ENCODE peak calls at places on chromosomes 5 and 9, in ten cellular contexts. J is iPS-NIHi11, E is HS-27A, I is AG20443, Y is hypothalamus, B is EL, G is MCF 10A, H is GM04504, N is NCI-H146, Z is GM04503. W is an unnamed sample.

GRCh38 chr5:6705959-6706358 is 7.3 kb upstream of the TENT4A start:
- DNase-seq in Y (no peak), H (no peak), I (no peak), G (no peak), J (no peak), N (no peak), E (no peak), B (no peak), Z (no peak), W (no peak)

GRCh38 chr9:346114-346513 is 131.4 kb downstream of the DOCK8 start:
- DNase-seq in I (no peak), G (no peak), Y (no peak), E (no peak), H (no peak), N (no peak), B (no peak), Z (no peak), J (no peak), W (no peak)

GRCh38 chr5:95809414-95809960 is 13.0 kb downstream of the GLRX start:
- DNase-seq in J (no peak), I (peak), B (peak), H (no peak), E (no peak), N (no peak), Y (no peak), Z (no peak), G (no peak), W (no peak)

GRCh38 chr5:122723606-122724352 is 51.1 kb upstream of the SNX2 start:
- DNase-seq in G (peak), I (peak), Y (no peak), N (no peak), J (no peak), B (peak), E (no peak), H (peak), Z (peak), W (peak)

GRCh38 chr5:124957063-124957462 is 210.6 kb upstream of the ZNF608 start:
- DNase-seq in E (no peak), B (no peak), Y (no peak), I (no peak), N (no peak), Z (no peak), H (no peak), G (peak), J (no peak), W (no peak)

GRCh38 chr9:108565651-108566378 is 290.0 kb downstream of the ACTL7B start:
- DNase-seq in E (peak), B (peak), I (peak), N (peak), J (peak), G (peak), H (peak), Z (peak), Y (no peak), W (peak)

GRCh38 chr9:131886839-131887238 is 147.0 kb upstream of the RAPGEF1 start:
- DNase-seq in E (no peak), H (no peak), Y (no peak), G (no peak), I (no peak), J (no peak), B (no peak), N (no peak), Z (no peak), W (no peak)

GRCh38 chr5:162209005-162209605 is 141.5 kb downstream of the GABRG2 start:
- DNase-seq in B (no peak), I (no peak), Y (no peak), E (no peak), J (peak), N (peak), G (peak), Z (no peak), H (no peak), W (peak)

GRCh38 chr9:80066931-80067330 is 495.2 kb downstream of the TLE4 start:
- DNase-seq in Y (no peak), E (no peak), N (no peak), Z (no peak), H (no peak), I (no peak), J (no peak), G (no peak), B (no peak), W (no peak)

GRCh38 chr5:757931-758697 is 26.4 kb downstream of the ZDHHC11B start:
- DNase-seq in B (no peak), G (no peak), I (peak), J (peak), E (no peak), Y (peak), N (peak), Z (no peak), H (no peak), W (no peak)

GRCh38 chr5:92749943-92750342 is 831.1 kb downstream of the NR2F1-AS1 start:
- DNase-seq in Z (no peak), N (no peak), B (peak), H (no peak), I (no peak), G (peak), Y (no peak), E (no peak), J (peak), W (no peak)

GRCh38 chr5:112142769-112143270 is 276.3 kb downstream of the EPB41L4A start:
- DNase-seq in B (peak), N (no peak), G (peak), Y (no peak), Z (peak), I (peak), J (peak), E (no peak), H (peak), W (no peak)

GRCh38 chr5:158436271-158437065 is 577.5 kb upstream of the CLINT1 start:
- DNase-seq in J (no peak), G (no peak), E (no peak), H (no peak), Z (no peak), B (no peak), N (no peak), Y (no peak), I (no peak), W (no peak)

GRCh38 chr9:135480071-135480941 is 724 bp downstream of the PPP1R26 start:
- DNase-seq in Z (no peak), I (peak), B (peak), Y (no peak), H (no peak), G (peak), N (peak), J (peak), E (no peak), W (no peak)

GRCh38 chr5:73499187-73499586 is 945 bp downstream of the BTF3 start:
- DNase-seq in B (no peak), J (no peak), H (no peak), E (no peak), Z (no peak), Y (no peak), N (no peak), I (no peak), G (peak), W (no peak)

GRCh38 chr5:103973669-103974068 is 411.1 kb upstream of the NUDT12 start:
- DNase-seq in H (no peak), Y (no peak), J (peak), I (no peak), G (peak), N (no peak), B (no peak), Z (no peak), E (no peak), W (no peak)

GRCh38 chr5:36418172-36418979 is 116.7 kb upstream of the RANBP3L start:
- DNase-seq in J (no peak), G (peak), Z (no peak), H (no peak), E (no peak), B (no peak), N (no peak), Y (no peak), I (no peak), W (no peak)

GRCh38 chr9:13033959-13034695 is 245.4 kb downstream of the MPDZ start:
- DNase-seq in G (peak), Z (no peak), B (peak), J (peak), N (peak), Y (no peak), E (no peak), H (peak), I (peak), W (peak)

GRCh38 chr5:135489466-135490244 is 37.5 kb upstream of the TIFAB start:
- DNase-seq in E (no peak), Y (no peak), H (no peak), G (no peak), B (no peak), J (peak), Z (no peak), N (peak), I (peak), W (no peak)

GRCh38 chr9:26375448-26375847 is 517.2 kb downstream of the CAAP1 start:
- DNase-seq in I (no peak), H (no peak), B (peak), Z (no peak), G (peak), N (no peak), J (no peak), E (peak), Y (no peak), W (no peak)

GRCh38 chr5:62640437-62640836 is 61.8 kb downstream of the LRRC70 start:
- DNase-seq in J (no peak), G (no peak), E (no peak), Y (no peak), N (no peak), H (no peak), Z (no peak), I (no peak), B (no peak), W (no peak)

GRCh38 chr5:177296581-177296980 is 6.9 kb downstream of the RAB24 start:
- DNase-seq in N (no peak), H (no peak), I (no peak), G (no peak), B (no peak), Y (no peak), E (no peak), J (no peak), Z (no peak), W (no peak)

GRCh38 chr5:399296-400281 is 43.4 kb upstream of the EXOC3 start:
- DNase-seq in Y (no peak), E (peak), B (peak), J (peak), G (no peak), H (peak), N (peak), Z (peak), I (peak), W (peak)

GRCh38 chr9:21078702-21079101 is 960 bp upstream of the IFNB1 start:
- DNase-seq in H (no peak), Z (no peak), B (no peak), Y (no peak), I (no peak), J (no peak), G (no peak), N (no peak), E (no peak), W (no peak)

GRCh38 chr5:111360173-111360572 is 136.0 kb downstream of the CAMK4 start:
- DNase-seq in B (no peak), I (no peak), J (no peak), N (no peak), Y (no peak), Z (no peak), E (no peak), H (no peak), G (no peak), W (no peak)

GRCh38 chr5:90534922-90535321 is 5.5 kb upstream of the LYSMD3 start:
- DNase-seq in Z (no peak), H (no peak), G (no peak), N (no peak), B (no peak), E (no peak), J (no peak), I (no peak), Y (no peak), W (no peak)

GRCh38 chr5:148011407-148012124 is 52.2 kb upstream of the SPINK5 start:
- DNase-seq in I (peak), N (no peak), E (no peak), J (no peak), G (peak), Y (no peak), H (no peak), B (peak), Z (no peak), W (no peak)

GRCh38 chr5:173327948-173328895 is at the start of gene STC2:
- DNase-seq in N (peak), Y (no peak), H (peak), G (peak), I (peak), J (peak), E (peak), Z (no peak), B (peak), W (no peak)

W was measured in tibial nerve.